ENCODE peak calls at places on chromosomes 11 and 22, in ten cellular contexts. G, Z, F, A, M, R, K, O, D and S are unnamed samples.

GRCh38 chr11:118338637-118339061 is 3.9 kb downstream of the CD3D start:
- DNase-seq in O (peak), A (peak), R (no peak), K (no peak), M (no peak), G (no peak), Z (no peak), F (peak), D (no peak), S (no peak)

GRCh38 chr11:70522613-70523311 is 124.4 kb downstream of the CTTN start:
- DNase-seq in D (no peak), F (no peak), A (no peak), Z (no peak), R (no peak), K (no peak), G (no peak), O (no peak), M (no peak), S (no peak)

GRCh38 chr11:30468881-30469280 is 117.3 kb downstream of the MPPED2 start:
- DNase-seq in A (no peak), F (no peak), M (no peak), Z (no peak), D (no peak), O (no peak), K (no peak), G (no peak), R (no peak), S (no peak)

GRCh38 chr22:39173787-39174497 is 21.5 kb upstream of the CBX7 start:
- DNase-seq in K (no peak), O (no peak), M (no peak), F (no peak), D (no peak), R (no peak), G (no peak), Z (no peak), A (no peak), S (no peak)

GRCh38 chr11:89176938-89177337 is 737 bp upstream of the TYR start:
- DNase-seq in A (no peak), Z (no peak), O (no peak), M (no peak), G (no peak), R (no peak), D (no peak), F (no peak), K (no peak), S (no peak)

GRCh38 chr11:117520201-117520600 is 192.5 kb downstream of the CEP164 start:
- DNase-seq in D (no peak), F (no peak), K (peak), A (peak), G (no peak), Z (no peak), M (no peak), R (no peak), O (no peak), S (peak)

GRCh38 chr22:16824718-16825687 is at the start of gene XKR3:
- DNase-seq in D (no peak), K (no peak), R (no peak), O (no peak), M (no peak), Z (no peak), A (no peak), F (peak), G (no peak), S (no peak)

GRCh38 chr22:46777609-46777970 is 15.1 kb downstream of the TBC1D22A start:
- DNase-seq in A (no peak), D (no peak), G (no peak), K (no peak), R (no peak), M (peak), O (no peak), Z (no peak), F (no peak), S (no peak)

GRCh38 chr11:44817207-44817944 is 90.6 kb downstream of the TSPAN18 start:
- DNase-seq in A (peak), R (no peak), Z (no peak), K (no peak), F (no peak), M (no peak), O (no peak), D (no peak), G (no peak), S (peak)

GRCh38 chr11:122690292-122690691 is 34.8 kb downstream of the UBASH3B start:
- DNase-seq in O (no peak), R (no peak), Z (no peak), F (no peak), A (no peak), K (no peak), G (no peak), D (no peak), M (no peak), S (no peak)

GRCh38 chr22:30308518-30309230 is 18.1 kb downstream of the TBC1D10A start:
- DNase-seq in D (no peak), A (no peak), F (no peak), O (peak), Z (no peak), K (no peak), R (no peak), M (no peak), G (peak), S (peak)

GRCh38 chr11:3840289-3840869 is 380 bp downstream of the RHOG start:
- DNase-seq in O (peak), G (no peak), Z (no peak), D (no peak), F (peak), K (no peak), R (no peak), M (no peak), A (no peak), S (no peak)

GRCh38 chr22:46699091-46699490 is 39.0 kb downstream of the CERK start:
- DNase-seq in O (no peak), R (no peak), K (no peak), G (no peak), M (no peak), F (no peak), D (no peak), A (no peak), Z (no peak), S (no peak)

GRCh38 chr11:10701982-10702381 is 8.4 kb upstream of the IRAG1 start:
- DNase-seq in R (no peak), D (no peak), A (no peak), O (no peak), Z (no peak), K (peak), G (no peak), M (no peak), F (no peak), S (peak)

GRCh38 chr22:26199665-26200064 is 30.4 kb downstream of the SEZ6L start:
- DNase-seq in O (no peak), G (no peak), F (peak), D (no peak), K (no peak), M (no peak), Z (no peak), A (no peak), R (no peak), S (no peak)

GRCh38 chr11:65452806-65453490 is 30.4 kb downstream of the NEAT1 start:
- DNase-seq in G (peak), D (peak), R (no peak), O (peak), Z (no peak), A (peak), K (peak), F (no peak), M (no peak), S (peak)

GRCh38 chr11:117097567-117098268 is 510 bp downstream of the SIK3 start:
- DNase-seq in D (no peak), M (peak), F (peak), A (no peak), G (no peak), O (peak), Z (no peak), R (peak), K (no peak), S (peak)

GRCh38 chr11:96426356-96427103 is 36.7 kb downstream of the JRKL start:
- DNase-seq in R (no peak), G (peak), F (peak), K (no peak), D (no peak), A (peak), M (no peak), O (peak), Z (peak), S (peak)

GRCh38 chr11:119422505-119423416 is at the start of gene THY1:
- DNase-seq in Z (no peak), O (peak), M (no peak), K (no peak), F (peak), G (peak), D (no peak), A (no peak), R (no peak), S (peak)

GRCh38 chr11:128133501-128133900 is 453.9 kb downstream of the ETS1 start:
- DNase-seq in M (no peak), F (peak), O (no peak), A (no peak), G (no peak), Z (no peak), K (no peak), R (no peak), D (no peak), S (no peak)

GRCh38 chr11:121625784-121626506 is 173.2 kb upstream of the SORL1-AS1 start:
- DNase-seq in K (no peak), R (no peak), D (no peak), M (no peak), Z (no peak), F (no peak), O (no peak), A (peak), G (peak), S (no peak)

GRCh38 chr11:72045849-72046248 is 34.5 kb downstream of the NUMA1 start:
- DNase-seq in A (no peak), K (no peak), D (no peak), Z (no peak), O (peak), F (no peak), G (peak), R (no peak), M (no peak), S (peak)

GRCh38 chr22:35914665-35915476 is 113.8 kb downstream of the RBFOX2 start:
- DNase-seq in R (peak), F (peak), K (peak), G (peak), M (peak), D (no peak), A (peak), O (peak), Z (peak), S (peak)

GRCh38 chr22:46942816-46943783 is 180.7 kb downstream of the TBC1D22A start:
- DNase-seq in R (no peak), D (no peak), F (no peak), A (no peak), O (no peak), Z (no peak), G (no peak), M (no peak), K (no peak), S (no peak)

GRCh38 chr11:11810764-11811726 is 30.7 kb upstream of the USP47 start:
- DNase-seq in D (no peak), O (no peak), K (no peak), F (peak), A (no peak), G (no peak), R (no peak), Z (peak), M (no peak), S (no peak)

GRCh38 chr11:32113200-32113599 is 22.3 kb downstream of the RCN1 start:
- DNase-seq in A (no peak), O (peak), D (no peak), K (peak), R (no peak), G (peak), Z (no peak), F (no peak), M (no peak), S (peak)

GRCh38 chr11:130403301-130403804 is 25.1 kb downstream of the ADAMTS8 start:
- DNase-seq in A (peak), O (peak), K (peak), F (peak), M (peak), R (peak), G (peak), Z (no peak), D (peak), S (peak)

GRCh38 chr22:29146101-29146560 is 59.6 kb upstream of the EMID1 start:
- DNase-seq in D (no peak), R (no peak), K (no peak), G (no peak), M (peak), Z (no peak), F (no peak), A (no peak), O (no peak), S (no peak)

GRCh38 chr11:88421530-88421929 is 84.0 kb upstream of the CTSC start:
- DNase-seq in K (peak), R (no peak), D (no peak), A (peak), G (no peak), M (no peak), O (peak), F (peak), Z (no peak), S (peak)

GRCh38 chr22:50507421-50507990 is at the start of gene LMF2:
- DNase-seq in M (peak), O (no peak), G (no peak), Z (no peak), A (no peak), F (peak), K (peak), R (peak), D (no peak), S (no peak)

GRCh38 chr11:26931248-26931631 is 62.7 kb upstream of the FIBIN start:
- DNase-seq in F (no peak), D (peak), A (peak), G (peak), R (no peak), K (no peak), M (no peak), Z (no peak), O (peak), S (no peak)

GRCh38 chr11:134696455-134696854 is 284.4 kb upstream of the B3GAT1 start:
- DNase-seq in K (no peak), F (no peak), G (no peak), A (no peak), M (no peak), D (no peak), Z (no peak), O (no peak), R (no peak), S (no peak)

GRCh38 chr11:61912530-61912898 is 4.9 kb downstream of the RAB3IL1 start:
- DNase-seq in D (no peak), K (no peak), F (no peak), O (no peak), M (no peak), G (no peak), R (no peak), Z (no peak), A (no peak), S (no peak)

GRCh38 chr22:26680485-26680884 is 23.1 kb downstream of the MIAT start:
- DNase-seq in O (no peak), M (no peak), K (no peak), F (no peak), D (no peak), G (no peak), Z (no peak), R (no peak), A (no peak), S (no peak)

GRCh38 chr11:22466809-22467208 is 128.6 kb downstream of the SLC17A6 start:
- DNase-seq in K (peak), G (peak), Z (peak), F (no peak), D (peak), R (no peak), O (peak), A (peak), M (no peak), S (peak)

GRCh38 chr11:119339581-119340334 is 925 bp downstream of the C1QTNF5 start:
- DNase-seq in R (peak), G (peak), K (no peak), O (peak), Z (no peak), D (no peak), F (peak), M (no peak), A (peak), S (peak)

GRCh38 chr11:25734592-25735211 is 597.2 kb upstream of the ANO3 start:
- DNase-seq in A (peak), F (peak), M (no peak), Z (no peak), O (peak), G (peak), R (no peak), K (peak), D (no peak), S (no peak)

GRCh38 chr22:37218771-37219411 is 6.6 kb upstream of the SSTR3 start:
- DNase-seq in F (no peak), O (no peak), R (no peak), A (no peak), G (no peak), D (no peak), K (no peak), M (no peak), Z (no peak), S (no peak)

GRCh38 chr11:33257897-33258630 is 883 bp downstream of the HIPK3 start:
- DNase-seq in G (peak), M (peak), O (peak), Z (peak), K (peak), A (peak), D (peak), R (peak), F (peak), S (peak)
- TF ChIP-seq CTCF in G (peak), M (peak), O (peak), Z (peak), K (peak), A (no peak), D (peak), R (peak), F (no peak), S (peak)

DNA sequence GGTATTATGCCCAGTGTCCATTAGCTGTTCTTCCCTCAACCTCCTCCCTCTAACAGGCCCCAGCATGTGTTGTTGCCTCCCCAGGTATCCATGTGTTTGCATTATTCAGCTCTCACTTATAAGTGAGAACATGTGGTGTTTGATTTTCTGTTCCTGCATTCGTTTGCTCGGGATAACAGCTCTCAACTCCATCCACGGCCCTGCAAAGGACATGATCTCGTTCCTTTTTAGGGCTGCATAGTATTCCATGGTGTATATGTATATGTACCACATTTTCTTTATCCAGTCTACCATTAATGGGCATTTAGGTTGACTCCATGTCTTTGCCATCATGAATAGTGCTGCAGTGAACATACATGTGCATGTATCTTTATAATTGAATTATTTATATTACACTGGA is 82.8 kb downstream of the PRMT3 start:
- DNase-seq in D (no peak), A (no peak), M (no peak), Z (no peak), F (no peak), O (no peak), G (no peak), R (no peak), K (no peak), S (no peak)
- TF ChIP-seq CTCF in D (no peak), A (no peak), M (no peak), Z (no peak), F (no peak), O (no peak), G (no peak), R (no peak), K (no peak), S (no peak)

GRCh38 chr22:24894998-24895397 is 51.5 kb downstream of the LHFPL7 start:
- DNase-seq in M (no peak), G (peak), Z (peak), K (peak), O (peak), A (peak), D (no peak), R (peak), F (peak), S (peak)

GRCh38 chr22:24894220-24894975 is 52.1 kb downstream of the LHFPL7 start:
- DNase-seq in G (peak), K (peak), A (peak), M (no peak), Z (peak), O (peak), D (peak), F (peak), R (peak), S (peak)

DNA sequence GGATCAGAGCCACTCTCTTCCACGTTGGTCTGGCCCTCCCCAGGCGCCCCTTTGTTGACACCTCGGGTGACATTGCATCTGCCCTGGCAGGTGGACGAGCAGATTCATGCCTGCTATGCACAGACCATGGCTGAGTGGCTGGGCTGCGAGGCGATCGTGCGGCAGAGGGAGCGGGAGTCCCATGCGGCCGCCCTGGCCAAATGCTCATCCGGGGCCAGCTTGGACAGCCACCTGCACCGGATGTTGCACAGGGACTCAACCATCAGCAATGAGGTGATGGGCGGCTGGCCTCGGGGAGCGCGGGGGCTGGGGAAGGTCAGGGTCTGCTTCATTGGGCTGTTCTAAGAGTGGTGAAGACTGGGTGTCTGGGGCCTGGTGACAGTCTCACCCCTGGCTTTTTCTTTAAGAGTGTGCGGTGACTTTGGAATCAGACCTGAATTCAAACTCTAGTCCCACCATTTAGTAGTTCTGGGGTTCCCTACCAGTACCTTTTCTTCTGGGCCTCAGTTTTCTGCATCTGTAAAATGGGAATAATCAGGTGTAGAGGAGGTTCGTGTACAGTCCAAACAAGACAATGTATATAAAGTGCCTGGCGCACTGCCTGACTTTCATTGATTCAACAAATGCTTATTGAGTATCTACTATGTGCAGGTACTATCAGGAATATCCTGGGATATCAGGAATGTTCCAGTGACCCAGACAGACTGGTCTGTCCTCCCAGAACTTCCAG is 53.0 kb downstream of the LHFPL7 start:
- DNase-seq in G (no peak), O (peak), R (peak), M (no peak), K (no peak), Z (no peak), D (no peak), A (no peak), F (no peak), S (no peak)
- TF ChIP-seq CTCF in G (no peak), O (no peak), R (no peak), M (no peak), K (no peak), Z (no peak), D (no peak), A (no peak), F (no peak), S (no peak)

DNA sequence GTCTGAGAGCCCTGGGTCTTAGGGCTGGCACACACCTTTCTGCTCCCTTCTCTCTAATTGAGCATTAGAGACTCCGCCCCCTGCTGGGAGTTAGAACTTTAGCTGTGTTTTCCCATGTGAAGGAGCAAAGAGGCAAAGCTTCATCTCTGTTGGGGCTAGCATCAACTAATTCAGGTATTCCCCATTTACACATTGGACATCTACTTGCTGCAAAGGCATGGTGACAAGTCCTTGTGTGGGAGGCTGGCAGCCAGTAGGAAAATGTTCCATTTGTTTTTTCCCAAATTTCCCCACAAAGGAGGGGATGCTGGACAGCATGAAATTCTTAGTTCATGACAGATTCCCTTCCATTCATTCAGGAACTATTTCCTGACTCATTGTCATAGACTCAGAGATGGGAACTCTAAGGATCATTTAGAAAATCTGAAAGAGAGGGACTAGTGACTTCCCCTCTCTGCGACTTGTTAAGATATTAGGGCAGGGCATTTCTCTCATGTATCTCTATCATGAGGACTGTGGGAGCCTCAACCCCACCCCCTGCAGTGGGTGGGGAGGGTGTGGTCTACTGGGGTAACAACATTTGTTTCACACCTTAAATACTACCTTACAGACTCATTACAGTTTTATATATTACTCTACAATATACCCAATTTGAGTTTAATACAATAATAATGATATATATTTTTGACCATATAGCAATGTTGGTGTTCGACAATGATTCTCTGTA is 3.7 kb downstream of the CD44 start:
- DNase-seq in F (peak), Z (no peak), D (peak), K (peak), R (peak), O (no peak), M (no peak), A (peak), G (peak), S (peak)
- TF ChIP-seq CTCF in F (no peak), Z (peak), D (peak), K (no peak), R (peak), O (peak), M (no peak), A (no peak), G (no peak), S (peak)